ENCODE peak calls at places on chromosome 1, in seven cellular contexts. O is NCI-H1105 treated with DMSO at 0.1 percent for 48 hours; B is stimulated activated CD8-positive, alpha-beta memory T cell treated with anti-CD3 and anti-CD28 coated beads, Interleukin-2, amount 100 ng/mL, for 48 hours; Z is cardiac septum; C is ACHN; U is anterior cingulate cortex; G is NCI-H524. Y is an unnamed sample.

GRCh38 chr1:184753608-184754478 is 815 bp downstream of the EDEM3 start:
- DNase-seq in O (peak; percentile 39), B (peak; percentile 30), Z (peak; percentile 79), C (peak; percentile 59), U (no peak), G (peak; percentile 54), Y (peak; percentile 79)

GRCh38 chr1:177945943-177946650 is 23.8 kb downstream of the SEC16B start:
- DNase-seq in O (peak; percentile 58), B (peak; percentile 9), Z (no peak), C (peak; percentile 76), U (peak; percentile 46), G (peak; percentile 79), Y (peak; percentile 82)

GRCh38 chr1:36225298-36225899 is 1.2 kb downstream of the THRAP3 start:
- DNase-seq in O (no peak), B (no peak), Z (no peak), C (no peak), U (no peak), G (no peak), Y (no peak)

GRCh38 chr1:57254006-57254405 is 169.9 kb downstream of the DAB1 start:
- DNase-seq in O (no peak), B (no peak), Z (no peak), C (peak; percentile 63), U (no peak), G (no peak), Y (no peak)

GRCh38 chr1:1200876-1201810 is 5.2 kb downstream of the TNFRSF18 start:
- DNase-seq in O (peak; percentile 9), B (peak; percentile 82), Z (no peak), C (peak; percentile 26), U (no peak), G (no peak), Y (peak; percentile 72)

GRCh38 chr1:93346472-93346991 is 825 bp downstream of the DR1 start:
- DNase-seq in O (peak; percentile 43), B (no peak), Z (no peak), C (peak; percentile 39), U (no peak), G (peak; percentile 52), Y (peak; percentile 50)

GRCh38 chr1:74683656-74684055 is 10.1 kb upstream of the ERICH3 start:
- DNase-seq in O (no peak), B (no peak), Z (no peak), C (no peak), U (no peak), G (no peak), Y (no peak)

GRCh38 chr1:15610167-15610566 is 7.1 kb upstream of the DDI2 start:
- DNase-seq in O (no peak), B (no peak), Z (no peak), C (no peak), U (no peak), G (no peak), Y (no peak)

GRCh38 chr1:22711071-22711470 is 432 bp downstream of the EPHB2 start:
- DNase-seq in O (no peak), B (no peak), Z (no peak), C (peak; percentile 9), U (no peak), G (peak; percentile 6), Y (peak; percentile 53)